ENCODE peak calls at places on chromosome 6, in eight cellular contexts. R, T, V, Z, Y, I, S and J are unnamed samples.

GRCh38 chr6:1527098-1527497 is 82.6 kb upstream of the FOXC1 start:
- DNase-seq in R (peak), T (peak), V (no peak), Z (peak), Y (no peak), I (peak), S (peak), J (peak)

GRCh38 chr6:71582820-71583219 is 294.2 kb downstream of the OGFRL1 start:
- DNase-seq in R (no peak), T (no peak), V (no peak), Z (no peak), Y (no peak), I (no peak), S (no peak), J (no peak)

GRCh38 chr6:70241031-70241430 is 61.9 kb downstream of the COL9A1 start:
- DNase-seq in R (no peak), T (no peak), V (no peak), Z (no peak), Y (no peak), I (no peak), S (no peak), J (no peak)

GRCh38 chr6:144131248-144131709 is 19.0 kb upstream of the STX11 start:
- DNase-seq in R (no peak), T (no peak), V (no peak), Z (no peak), Y (no peak), I (no peak), S (no peak), J (no peak)

GRCh38 chr6:106820412-106820852 is 154.1 kb downstream of the CD24 start:
- DNase-seq in R (no peak), T (no peak), V (no peak), Z (peak), Y (no peak), I (no peak), S (no peak), J (no peak)

GRCh38 chr6:155498370-155498769 is 42.7 kb upstream of the NOX3 start:
- DNase-seq in R (no peak), T (no peak), V (no peak), Z (no peak), Y (no peak), I (no peak), S (no peak), J (no peak)

GRCh38 chr6:15769471-15770088 is 106.8 kb upstream of the DTNBP1 start:
- DNase-seq in R (no peak), T (no peak), V (no peak), Z (no peak), Y (peak), I (no peak), S (no peak), J (no peak)

GRCh38 chr6:111087106-111087835 is at the start of gene SLC16A10:
- DNase-seq in R (peak), T (peak), V (peak), Z (peak), Y (peak), I (peak), S (peak), J (peak)

GRCh38 chr6:44186691-44187025 is 28.0 kb downstream of the CAPN11 start:
- DNase-seq in R (no peak), T (no peak), V (no peak), Z (no peak), Y (no peak), I (no peak), S (no peak), J (no peak)

GRCh38 chr6:10834823-10835222 is 3.5 kb downstream of the MAK start:
- DNase-seq in R (no peak), T (no peak), V (no peak), Z (no peak), Y (no peak), I (no peak), S (no peak), J (no peak)

GRCh38 chr6:132005177-132005576 is 54.0 kb upstream of the CCN2 start:
- DNase-seq in R (no peak), T (no peak), V (no peak), Z (no peak), Y (no peak), I (no peak), S (no peak), J (no peak)

GRCh38 chr6:27059621-27060425 is 187.7 kb upstream of the PRSS16 start:
- DNase-seq in R (no peak), T (no peak), V (no peak), Z (no peak), Y (peak), I (no peak), S (no peak), J (no peak)

GRCh38 chr6:146361367-146361924 is 182.2 kb upstream of the RAB32 start:
- DNase-seq in R (no peak), T (no peak), V (no peak), Z (no peak), Y (peak), I (no peak), S (no peak), J (no peak)

GRCh38 chr6:104226798-104227444 is 632.8 kb downstream of the HACE1 start:
- DNase-seq in R (no peak), T (no peak), V (no peak), Z (no peak), Y (peak), I (no peak), S (no peak), J (no peak)

GRCh38 chr6:24831771-24832718 is 33.3 kb upstream of the ARMH2 start:
- DNase-seq in R (no peak), T (no peak), V (no peak), Z (peak), Y (no peak), I (no peak), S (peak), J (peak)

GRCh38 chr6:143731789-143732188 is 54.0 kb downstream of the PHACTR2 start:
- DNase-seq in R (no peak), T (no peak), V (no peak), Z (no peak), Y (no peak), I (no peak), S (no peak), J (no peak)

GRCh38 chr6:5766260-5766659 is 240.5 kb downstream of the NRN1 start:
- DNase-seq in R (no peak), T (no peak), V (no peak), Z (no peak), Y (no peak), I (no peak), S (no peak), J (no peak)

GRCh38 chr6:3530515-3530914 is 73.7 kb upstream of the SLC22A23 start:
- DNase-seq in R (no peak), T (no peak), V (no peak), Z (no peak), Y (no peak), I (no peak), S (no peak), J (no peak)

GRCh38 chr6:119079288-119079809 is 885 bp upstream of the FAM184A start:
- DNase-seq in R (no peak), T (no peak), V (no peak), Z (peak), Y (no peak), I (no peak), S (peak), J (no peak)

GRCh38 chr6:14638932-14639875 is 521.6 kb downstream of the CD83 start:
- DNase-seq in R (no peak), T (no peak), V (peak), Z (peak), Y (peak), I (no peak), S (no peak), J (no peak)

GRCh38 chr6:79711167-79711566 is 80.0 kb downstream of the SH3BGRL2 start:
- DNase-seq in R (no peak), T (no peak), V (no peak), Z (no peak), Y (no peak), I (no peak), S (no peak), J (no peak)